ENCODE peak calls at places on chromosomes 1 and 21, in seven cellular contexts. U is PC-9, V is HCT116, L is hepatocyte, J is PC-3, S is GM23338, N is MM.1S. A is an unnamed sample.
A peak's percentile ranks its signal among the peaks of the same experiment; 100 is the strongest.

GRCh38 chr1:45329445-45329844 is 2.8 kb downstream of the HPDL start:
- DNase-seq in S (peak; percentile 72), U (peak; percentile 86), V (no peak), L (no peak), J (peak; percentile 56), N (no peak), A (peak; percentile 20)

GRCh38 chr1:58162952-58163550 is 383.5 kb downstream of the OMA1 start:
- DNase-seq in U (peak; percentile 33), S (peak; percentile 92), J (peak; percentile 66), N (peak; percentile 28), L (peak; percentile 87), V (peak; percentile 47), A (peak; percentile 80)

GRCh38 chr1:220274122-220274855 is 2.0 kb upstream of the RAB3GAP2 start:
- DNase-seq in S (peak; percentile 60), V (no peak), J (no peak), L (no peak), N (no peak), U (no peak), A (peak; percentile 34)

GRCh38 chr1:178498896-178499675 is 2.3 kb upstream of the CLEC20A start:
- DNase-seq in L (no peak), S (peak; percentile 61), N (no peak), U (no peak), J (no peak), V (no peak), A (no peak)

GRCh38 chr1:11930571-11931445 is 3.7 kb upstream of the PLOD1 start:
- DNase-seq in J (no peak), N (no peak), U (no peak), V (no peak), L (no peak), S (no peak), A (peak; percentile 57)

GRCh38 chr1:57232500-57232899 is 191.4 kb downstream of the DAB1 start:
- DNase-seq in V (no peak), L (no peak), S (peak; percentile 45), U (no peak), J (peak; percentile 8), N (no peak), A (peak; percentile 10)

GRCh38 chr1:15341634-15342375 is 67.9 kb upstream of the EFHD2 start:
- DNase-seq in V (no peak), S (no peak), L (peak; percentile 63), J (peak; percentile 75), N (no peak), U (no peak), A (peak; percentile 77)

GRCh38 chr1:98030976-98031375 is 110.1 kb upstream of the DPYD start:
- DNase-seq in J (peak; percentile 53), V (no peak), U (no peak), L (no peak), S (no peak), N (no peak), A (peak; percentile 5)

GRCh38 chr1:209029737-209030136 is 553.8 kb upstream of the CAMK1G start:
- DNase-seq in N (no peak), V (no peak), L (no peak), S (peak; percentile 11), J (peak; percentile 54), U (no peak), A (peak; percentile 18)

GRCh38 chr1:178241057-178241456 is 147.2 kb downstream of the RASAL2 start:
- DNase-seq in V (no peak), S (no peak), J (peak; percentile 60), N (no peak), L (no peak), U (no peak), A (peak; percentile 73)

GRCh38 chr1:5379176-5379759 is 613.0 kb downstream of the NPHP4 start:
- DNase-seq in V (no peak), L (no peak), S (no peak), J (no peak), U (no peak), N (no peak), A (no peak)

GRCh38 chr1:14913475-14914155 is 239.9 kb upstream of the TMEM51 start:
- DNase-seq in S (no peak), J (no peak), V (no peak), N (no peak), L (no peak), U (no peak), A (no peak)

GRCh38 chr1:244354810-244355278 is 96.9 kb downstream of the ADSS2 start:
- DNase-seq in N (no peak), U (no peak), L (no peak), V (no peak), J (no peak), S (no peak), A (peak; percentile 8)

GRCh38 chr1:67869233-67869632 is 36.0 kb upstream of the GNG12 start:
- DNase-seq in U (no peak), N (no peak), L (no peak), V (no peak), S (no peak), J (no peak), A (no peak)

GRCh38 chr21:43733529-43734071 is 14.7 kb downstream of the PDXK start:
- DNase-seq in L (no peak), U (no peak), V (no peak), J (no peak), N (no peak), S (no peak), A (peak; percentile 86)

GRCh38 chr1:32907435-32907834 is 6.2 kb upstream of the TMEM54 start:
- DNase-seq in N (no peak), J (no peak), V (no peak), L (no peak), S (no peak), U (no peak), A (peak; percentile 39)

GRCh38 chr1:177858222-177858894 is 111.5 kb downstream of the SEC16B start:
- DNase-seq in J (no peak), U (no peak), S (no peak), N (no peak), V (no peak), L (peak; percentile 16), A (peak; percentile 66)

DNA sequence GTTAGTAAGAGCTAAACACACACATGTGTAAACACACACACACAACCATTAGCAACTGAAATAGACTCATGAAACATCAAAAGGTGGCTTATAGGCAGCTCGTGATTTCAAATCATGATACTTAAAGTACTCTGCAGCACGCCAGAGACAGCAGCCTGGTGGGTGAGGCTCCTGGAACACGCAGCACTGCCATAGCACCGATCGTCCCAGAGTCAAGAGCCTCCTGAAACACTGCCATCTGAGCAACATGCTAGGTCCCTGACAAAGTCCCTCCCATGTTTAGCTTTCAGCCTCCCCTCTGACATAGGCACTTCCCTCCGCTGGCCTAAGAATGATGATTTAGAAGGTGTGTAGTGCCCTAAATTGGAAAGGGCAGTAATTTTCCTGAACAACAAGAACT is 14.0 kb upstream of the DPT start:
- DNase-seq in V (no peak), U (no peak), J (no peak), L (no peak), N (no peak), S (no peak), A (no peak)
- H3K9me2 ChIP-seq in V (no peaks in the 10 kb centered on the region), U (no peaks in the 10 kb centered on the region), J (no peaks in the 10 kb centered on the region), L (no peaks in the 10 kb centered on the region), N (no peaks in the 10 kb centered on the region), S (peaks cover 5% of the 10 kb centered on the region), A (no peaks in the 10 kb centered on the region)

DNA sequence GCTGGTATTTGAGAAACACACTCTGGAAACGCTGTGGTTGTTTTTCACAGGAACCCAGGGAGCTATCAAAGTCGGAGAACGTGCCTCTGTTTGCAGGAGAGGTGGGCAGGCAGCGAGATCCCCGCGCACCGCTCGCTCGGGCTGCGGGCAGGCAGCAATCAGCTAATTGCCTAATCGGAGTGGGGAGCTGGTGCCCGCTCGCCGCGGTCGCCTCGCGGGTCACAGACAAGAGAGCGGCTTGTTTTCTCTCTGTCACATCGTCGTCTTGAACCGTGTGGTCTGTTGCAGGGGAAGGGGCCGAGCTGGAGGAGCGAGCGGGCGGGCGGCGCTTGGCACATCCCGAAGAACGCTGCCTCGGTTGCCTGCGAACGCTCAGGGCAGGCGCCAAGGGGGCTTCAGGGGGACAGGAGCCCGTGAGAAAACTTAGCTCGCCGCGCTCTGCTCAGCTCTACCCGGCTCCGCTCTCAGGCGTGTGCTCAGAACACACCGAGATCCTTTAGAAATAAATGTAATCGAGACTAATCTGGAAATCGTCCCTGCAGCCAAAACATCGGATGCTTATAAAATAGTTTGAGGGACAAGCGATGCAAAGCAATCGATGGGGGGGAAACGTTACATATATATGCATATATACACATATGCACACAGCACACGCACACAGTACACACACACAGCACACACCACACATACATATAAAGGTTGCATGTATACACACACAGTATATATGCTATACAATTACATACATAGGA is 93.6 kb upstream of the SMYD2 start:
- DNase-seq in N (no peak), V (no peak), S (peak; percentile 56), L (no peak), J (no peak), U (no peak), A (peak; percentile 24)
- TF ChIP-seq EZH2 in N (no peak), V (no peak), S (peak; percentile 58), L (peak; percentile 63), J (peak; percentile 99), U (no peak), A (peak; percentile 52)

DNA sequence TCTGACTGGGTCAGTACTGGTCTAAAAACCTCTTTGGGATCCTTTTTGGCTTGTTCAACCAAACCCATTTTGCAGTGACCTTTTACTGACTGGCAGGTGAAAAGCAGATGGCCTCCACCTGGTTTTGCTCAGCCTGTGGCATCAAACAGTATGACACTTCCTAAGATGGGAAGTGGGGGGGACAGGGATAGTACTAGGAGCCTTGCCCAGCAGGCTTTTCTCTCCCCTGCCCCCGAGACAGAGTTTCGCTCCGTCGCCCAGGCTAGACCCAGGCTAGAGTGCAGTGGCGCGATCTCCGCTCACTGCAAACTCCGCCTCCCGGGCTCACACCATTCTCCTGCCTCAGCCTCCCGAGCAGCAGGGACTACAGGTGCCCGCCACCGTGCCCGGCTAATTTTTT is 18.3 kb downstream of the INTS3 start:
- DNase-seq in J (no peak), S (peak; percentile 56), V (no peak), U (no peak), L (no peak), N (no peak), A (no peak)
- H3K4me1 ChIP-seq in J (no peaks in the 10 kb centered on the region), S (peaks cover 69% of the 10 kb centered on the region), V (no peaks in the 10 kb centered on the region), U (no peaks in the 10 kb centered on the region), L (peaks cover 33% of the 10 kb centered on the region), N (peaks cover 19% of the 10 kb centered on the region), A (peaks cover 29% of the 10 kb centered on the region)

GRCh38 chr1:200139661-200140250 is 112.2 kb downstream of the NR5A2 start:
- DNase-seq in V (peak; percentile 57), L (peak; percentile 53), N (peak; percentile 72), J (peak; percentile 93), U (no peak), S (peak; percentile 78), A (peak; percentile 81)

GRCh38 chr1:200147742-200148141 is 120.2 kb downstream of the NR5A2 start:
- DNase-seq in L (no peak), U (no peak), V (no peak), N (no peak), J (no peak), S (no peak), A (no peak)

GRCh38 chr1:200146100-200146499 is 118.6 kb downstream of the NR5A2 start:
- DNase-seq in N (peak; percentile 74), L (no peak), U (no peak), V (no peak), S (no peak), J (no peak), A (no peak)

GRCh38 chr1:200147094-200147493 is 119.6 kb downstream of the NR5A2 start:
- DNase-seq in J (no peak), U (no peak), V (no peak), L (no peak), N (no peak), S (no peak), A (no peak)

GRCh38 chr1:200143347-200143746 is 115.8 kb downstream of the NR5A2 start:
- DNase-seq in S (no peak), J (no peak), V (no peak), U (no peak), L (no peak), N (no peak), A (no peak)
- H3K9me2 ChIP-seq in S (no peaks in the 10 kb centered on the region), J (no peaks in the 10 kb centered on the region), V (no peaks in the 10 kb centered on the region), U (peaks cover 5% of the 10 kb centered on the region), L (no peaks in the 10 kb centered on the region), N (no peaks in the 10 kb centered on the region), A (no peaks in the 10 kb centered on the region)